ENCODE peak calls at places on chromosomes 12 and 14, in nine cellular contexts. One of them, this sample, is unnamed.

GRCh38 chr14:68210729-68211299 is 391.2 kb downstream of the RAD51B start:
- DNase-seq in AG10803: peak; percentile 96
- DNase-seq in CD8-positive, alpha-beta memory T cell: peak; percentile 28
- DNase-seq in caudate nucleus: no peak
- DNase-seq in hepatocyte: peak; percentile 25
- DNase-seq in nucleus accumbens: no peak
- DNase-seq in esophagus squamous epithelium: no peak
- DNase-seq in lower lobe of right lung: no peak
- DNase-seq in CD8-positive, alpha-beta T cell: peak; percentile 34
- DNase-seq in this sample: no peak

GRCh38 chr14:81565441-81566290 is 32.0 kb upstream of the SEL1L start:
- DNase-seq in AG10803: peak; percentile 8
- DNase-seq in CD8-positive, alpha-beta memory T cell: no peak
- DNase-seq in caudate nucleus: no peak
- DNase-seq in hepatocyte: peak; percentile 65
- DNase-seq in nucleus accumbens: no peak
- DNase-seq in esophagus squamous epithelium: no peak
- DNase-seq in lower lobe of right lung: no peak
- DNase-seq in CD8-positive, alpha-beta T cell: no peak
- DNase-seq in this sample: peak; percentile 71

GRCh38 chr12:50365709-50366406 is 30.6 kb downstream of the FAM186A start:
- DNase-seq in AG10803: no peak
- DNase-seq in CD8-positive, alpha-beta memory T cell: no peak
- DNase-seq in caudate nucleus: no peak
- DNase-seq in hepatocyte: no peak
- DNase-seq in nucleus accumbens: no peak
- DNase-seq in esophagus squamous epithelium: no peak
- DNase-seq in lower lobe of right lung: no peak
- DNase-seq in CD8-positive, alpha-beta T cell: no peak
- DNase-seq in this sample: no peak

GRCh38 chr12:96398422-96399080 is 1.7 kb downstream of the CDK17 start:
- DNase-seq in AG10803: no peak
- DNase-seq in CD8-positive, alpha-beta memory T cell: no peak
- DNase-seq in caudate nucleus: no peak
- DNase-seq in hepatocyte: no peak
- DNase-seq in nucleus accumbens: no peak
- DNase-seq in esophagus squamous epithelium: no peak
- DNase-seq in lower lobe of right lung: no peak
- DNase-seq in CD8-positive, alpha-beta T cell: no peak
- DNase-seq in this sample: no peak

GRCh38 chr12:5171701-5172100 is 128.0 kb downstream of the KCNA5 start:
- DNase-seq in AG10803: peak; percentile 76
- DNase-seq in CD8-positive, alpha-beta memory T cell: no peak
- DNase-seq in caudate nucleus: no peak
- DNase-seq in hepatocyte: peak; percentile 71
- DNase-seq in nucleus accumbens: no peak
- DNase-seq in esophagus squamous epithelium: no peak
- DNase-seq in lower lobe of right lung: no peak
- DNase-seq in CD8-positive, alpha-beta T cell: no peak
- DNase-seq in this sample: peak; percentile 86

GRCh38 chr14:98890556-98891340 is 381.2 kb downstream of the BCL11B start:
- DNase-seq in AG10803: no peak
- DNase-seq in CD8-positive, alpha-beta memory T cell: no peak
- DNase-seq in caudate nucleus: no peak
- DNase-seq in hepatocyte: peak; percentile 70
- DNase-seq in nucleus accumbens: no peak
- DNase-seq in esophagus squamous epithelium: no peak
- DNase-seq in lower lobe of right lung: no peak
- DNase-seq in CD8-positive, alpha-beta T cell: no peak
- DNase-seq in this sample: no peak

GRCh38 chr12:101939856-101940265 is 62.5 kb downstream of the DRAM1 start:
- DNase-seq in AG10803: peak; percentile 84
- DNase-seq in CD8-positive, alpha-beta memory T cell: peak; percentile 54
- DNase-seq in caudate nucleus: no peak
- DNase-seq in hepatocyte: peak; percentile 87
- DNase-seq in nucleus accumbens: no peak
- DNase-seq in esophagus squamous epithelium: no peak
- DNase-seq in lower lobe of right lung: no peak
- DNase-seq in CD8-positive, alpha-beta T cell: peak; percentile 53
- DNase-seq in this sample: peak; percentile 86

GRCh38 chr12:52293926-52294325 is 2.6 kb upstream of the KRT81 start:
- DNase-seq in AG10803: no peak
- DNase-seq in CD8-positive, alpha-beta memory T cell: no peak
- DNase-seq in caudate nucleus: no peak
- DNase-seq in hepatocyte: no peak
- DNase-seq in nucleus accumbens: no peak
- DNase-seq in esophagus squamous epithelium: no peak
- DNase-seq in lower lobe of right lung: no peak
- DNase-seq in CD8-positive, alpha-beta T cell: no peak
- DNase-seq in this sample: peak; percentile 23

GRCh38 chr12:5487971-5488955 is 56.4 kb downstream of the NTF3 start:
- DNase-seq in AG10803: peak; percentile 76
- DNase-seq in CD8-positive, alpha-beta memory T cell: no peak
- DNase-seq in caudate nucleus: no peak
- DNase-seq in hepatocyte: no peak
- DNase-seq in nucleus accumbens: no peak
- DNase-seq in esophagus squamous epithelium: no peak
- DNase-seq in lower lobe of right lung: no peak
- DNase-seq in CD8-positive, alpha-beta T cell: no peak
- DNase-seq in this sample: no peak

GRCh38 chr12:54159140-54159539 is 29.6 kb downstream of the SMUG1 start:
- DNase-seq in AG10803: no peak
- DNase-seq in CD8-positive, alpha-beta memory T cell: no peak
- DNase-seq in caudate nucleus: peak; percentile 8
- DNase-seq in hepatocyte: peak; percentile 75
- DNase-seq in nucleus accumbens: no peak
- DNase-seq in esophagus squamous epithelium: no peak
- DNase-seq in lower lobe of right lung: no peak
- DNase-seq in CD8-positive, alpha-beta T cell: no peak
- DNase-seq in this sample: peak; percentile 98

GRCh38 chr14:85024931-85025330 is 505.0 kb upstream of the FLRT2 start:
- DNase-seq in AG10803: peak; percentile 9
- DNase-seq in CD8-positive, alpha-beta memory T cell: no peak
- DNase-seq in caudate nucleus: no peak
- DNase-seq in hepatocyte: no peak
- DNase-seq in nucleus accumbens: no peak
- DNase-seq in esophagus squamous epithelium: no peak
- DNase-seq in lower lobe of right lung: no peak
- DNase-seq in CD8-positive, alpha-beta T cell: no peak
- DNase-seq in this sample: no peak

GRCh38 chr14:61430066-61430757 is 108.8 kb downstream of the PRKCH start:
- DNase-seq in AG10803: no peak
- DNase-seq in CD8-positive, alpha-beta memory T cell: no peak
- DNase-seq in caudate nucleus: no peak
- DNase-seq in hepatocyte: no peak
- DNase-seq in nucleus accumbens: no peak
- DNase-seq in esophagus squamous epithelium: no peak
- DNase-seq in lower lobe of right lung: no peak
- DNase-seq in CD8-positive, alpha-beta T cell: no peak
- DNase-seq in this sample: peak; percentile 27

GRCh38 chr12:44375694-44376093 is 500.4 kb downstream of the NELL2 start:
- DNase-seq in AG10803: no peak
- DNase-seq in CD8-positive, alpha-beta memory T cell: no peak
- DNase-seq in caudate nucleus: no peak
- DNase-seq in hepatocyte: no peak
- DNase-seq in nucleus accumbens: no peak
- DNase-seq in esophagus squamous epithelium: no peak
- DNase-seq in lower lobe of right lung: no peak
- DNase-seq in CD8-positive, alpha-beta T cell: no peak
- DNase-seq in this sample: no peak

GRCh38 chr12:15842106-15842505 is 40.1 kb upstream of the STRAP start:
- DNase-seq in AG10803: peak; percentile 79
- DNase-seq in CD8-positive, alpha-beta memory T cell: no peak
- DNase-seq in caudate nucleus: no peak
- DNase-seq in hepatocyte: no peak
- DNase-seq in nucleus accumbens: no peak
- DNase-seq in esophagus squamous epithelium: no peak
- DNase-seq in lower lobe of right lung: no peak
- DNase-seq in CD8-positive, alpha-beta T cell: no peak
- DNase-seq in this sample: no peak

GRCh38 chr14:23146980-23147379 is 27.9 kb upstream of the CEBPE start:
- DNase-seq in AG10803: no peak
- DNase-seq in CD8-positive, alpha-beta memory T cell: no peak
- DNase-seq in caudate nucleus: no peak
- DNase-seq in hepatocyte: no peak
- DNase-seq in nucleus accumbens: no peak
- DNase-seq in esophagus squamous epithelium: no peak
- DNase-seq in lower lobe of right lung: no peak
- DNase-seq in CD8-positive, alpha-beta T cell: no peak
- DNase-seq in this sample: no peak

GRCh38 chr12:81329088-81329487 is 251.2 kb downstream of the ACSS3 start:
- DNase-seq in AG10803: peak; percentile 4
- DNase-seq in CD8-positive, alpha-beta memory T cell: no peak
- DNase-seq in caudate nucleus: no peak
- DNase-seq in hepatocyte: peak; percentile 12
- DNase-seq in nucleus accumbens: no peak
- DNase-seq in esophagus squamous epithelium: no peak
- DNase-seq in lower lobe of right lung: no peak
- DNase-seq in CD8-positive, alpha-beta T cell: no peak
- DNase-seq in this sample: peak; percentile 84

GRCh38 chr12:74412607-74413230 is 124.9 kb upstream of the ATXN7L3B start:
- DNase-seq in AG10803: peak; percentile 0
- DNase-seq in CD8-positive, alpha-beta memory T cell: no peak
- DNase-seq in caudate nucleus: no peak
- DNase-seq in hepatocyte: peak; percentile 28
- DNase-seq in nucleus accumbens: no peak
- DNase-seq in esophagus squamous epithelium: no peak
- DNase-seq in lower lobe of right lung: no peak
- DNase-seq in CD8-positive, alpha-beta T cell: no peak
- DNase-seq in this sample: no peak

GRCh38 chr14:27660683-27661082 is 1062.8 kb upstream of the NOVA1 start:
- DNase-seq in AG10803: no peak
- DNase-seq in CD8-positive, alpha-beta memory T cell: no peak
- DNase-seq in caudate nucleus: no peak
- DNase-seq in hepatocyte: no peak
- DNase-seq in nucleus accumbens: no peak
- DNase-seq in esophagus squamous epithelium: no peak
- DNase-seq in lower lobe of right lung: no peak
- DNase-seq in CD8-positive, alpha-beta T cell: no peak
- DNase-seq in this sample: no peak

GRCh38 chr12:64269161-64269560 is 47.1 kb upstream of the KICS2 start:
- DNase-seq in AG10803: no peak
- DNase-seq in CD8-positive, alpha-beta memory T cell: no peak
- DNase-seq in caudate nucleus: no peak
- DNase-seq in hepatocyte: no peak
- DNase-seq in nucleus accumbens: no peak
- DNase-seq in esophagus squamous epithelium: no peak
- DNase-seq in lower lobe of right lung: no peak
- DNase-seq in CD8-positive, alpha-beta T cell: no peak
- DNase-seq in this sample: no peak

GRCh38 chr12:105226219-105226618 is 9.8 kb downstream of the APPL2 start:
- DNase-seq in AG10803: peak; percentile 98
- DNase-seq in CD8-positive, alpha-beta memory T cell: peak; percentile 28
- DNase-seq in caudate nucleus: peak; percentile 55
- DNase-seq in hepatocyte: no peak
- DNase-seq in nucleus accumbens: peak; percentile 53
- DNase-seq in esophagus squamous epithelium: no peak
- DNase-seq in lower lobe of right lung: no peak
- DNase-seq in CD8-positive, alpha-beta T cell: peak; percentile 23
- DNase-seq in this sample: no peak

GRCh38 chr12:12529783-12530421 is 32.8 kb downstream of the DUSP16 start:
- DNase-seq in AG10803: no peak
- DNase-seq in CD8-positive, alpha-beta memory T cell: no peak
- DNase-seq in caudate nucleus: no peak
- DNase-seq in hepatocyte: no peak
- DNase-seq in nucleus accumbens: no peak
- DNase-seq in esophagus squamous epithelium: no peak
- DNase-seq in lower lobe of right lung: no peak
- DNase-seq in CD8-positive, alpha-beta T cell: no peak
- DNase-seq in this sample: no peak

GRCh38 chr12:97921957-97922722 is 459.5 kb downstream of the RMST start:
- DNase-seq in AG10803: peak; percentile 84
- DNase-seq in CD8-positive, alpha-beta memory T cell: no peak
- DNase-seq in caudate nucleus: no peak
- DNase-seq in hepatocyte: no peak
- DNase-seq in nucleus accumbens: no peak
- DNase-seq in esophagus squamous epithelium: no peak
- DNase-seq in lower lobe of right lung: no peak
- DNase-seq in CD8-positive, alpha-beta T cell: no peak
- DNase-seq in this sample: no peak

GRCh38 chr14:100028990-100029677 is 36.1 kb upstream of the EVL start:
- DNase-seq in AG10803: peak; percentile 12
- DNase-seq in CD8-positive, alpha-beta memory T cell: no peak
- DNase-seq in caudate nucleus: no peak
- DNase-seq in hepatocyte: no peak
- DNase-seq in nucleus accumbens: no peak
- DNase-seq in esophagus squamous epithelium: no peak
- DNase-seq in lower lobe of right lung: no peak
- DNase-seq in CD8-positive, alpha-beta T cell: no peak
- DNase-seq in this sample: no peak

GRCh38 chr12:120791669-120792176 is 66.1 kb downstream of the ACADS start:
- DNase-seq in AG10803: no peak
- DNase-seq in CD8-positive, alpha-beta memory T cell: no peak
- DNase-seq in caudate nucleus: no peak
- DNase-seq in hepatocyte: no peak
- DNase-seq in nucleus accumbens: no peak
- DNase-seq in esophagus squamous epithelium: no peak
- DNase-seq in lower lobe of right lung: no peak
- DNase-seq in CD8-positive, alpha-beta T cell: no peak
- DNase-seq in this sample: no peak

GRCh38 chr12:108832730-108833354 is 24.5 kb downstream of the SSH1 start:
- DNase-seq in AG10803: peak; percentile 97
- DNase-seq in CD8-positive, alpha-beta memory T cell: no peak
- DNase-seq in caudate nucleus: no peak
- DNase-seq in hepatocyte: no peak
- DNase-seq in nucleus accumbens: no peak
- DNase-seq in esophagus squamous epithelium: no peak
- DNase-seq in lower lobe of right lung: peak; percentile 36
- DNase-seq in CD8-positive, alpha-beta T cell: no peak
- DNase-seq in this sample: no peak

GRCh38 chr12:26668847-26669246 is 164.1 kb downstream of the ITPR2 start:
- DNase-seq in AG10803: no peak
- DNase-seq in CD8-positive, alpha-beta memory T cell: no peak
- DNase-seq in caudate nucleus: no peak
- DNase-seq in hepatocyte: no peak
- DNase-seq in nucleus accumbens: no peak
- DNase-seq in esophagus squamous epithelium: no peak
- DNase-seq in lower lobe of right lung: no peak
- DNase-seq in CD8-positive, alpha-beta T cell: no peak
- DNase-seq in this sample: no peak

GRCh38 chr14:61034416-61035100 is 53.5 kb downstream of the SLC38A6 start:
- DNase-seq in AG10803: no peak
- DNase-seq in CD8-positive, alpha-beta memory T cell: no peak
- DNase-seq in caudate nucleus: no peak
- DNase-seq in hepatocyte: no peak
- DNase-seq in nucleus accumbens: no peak
- DNase-seq in esophagus squamous epithelium: no peak
- DNase-seq in lower lobe of right lung: peak; percentile 41
- DNase-seq in CD8-positive, alpha-beta T cell: no peak
- DNase-seq in this sample: no peak

GRCh38 chr12:95319694-95320331 is 102.2 kb downstream of the VEZT start:
- DNase-seq in AG10803: no peak
- DNase-seq in CD8-positive, alpha-beta memory T cell: no peak
- DNase-seq in caudate nucleus: no peak
- DNase-seq in hepatocyte: no peak
- DNase-seq in nucleus accumbens: no peak
- DNase-seq in esophagus squamous epithelium: no peak
- DNase-seq in lower lobe of right lung: no peak
- DNase-seq in CD8-positive, alpha-beta T cell: no peak
- DNase-seq in this sample: no peak

GRCh38 chr12:70068743-70069142 is 174.5 kb upstream of the CNOT2 start:
- DNase-seq in AG10803: no peak
- DNase-seq in CD8-positive, alpha-beta memory T cell: no peak
- DNase-seq in caudate nucleus: no peak
- DNase-seq in hepatocyte: no peak
- DNase-seq in nucleus accumbens: no peak
- DNase-seq in esophagus squamous epithelium: no peak
- DNase-seq in lower lobe of right lung: no peak
- DNase-seq in CD8-positive, alpha-beta T cell: no peak
- DNase-seq in this sample: no peak

GRCh38 chr12:105084251-105085250 is at the start of gene ALDH1L2:
- DNase-seq in AG10803: peak; percentile 95
- DNase-seq in CD8-positive, alpha-beta memory T cell: no peak
- DNase-seq in caudate nucleus: peak; percentile 36
- DNase-seq in hepatocyte: peak; percentile 84
- DNase-seq in nucleus accumbens: peak; percentile 72
- DNase-seq in esophagus squamous epithelium: peak; percentile 16
- DNase-seq in lower lobe of right lung: peak; percentile 89
- DNase-seq in CD8-positive, alpha-beta T cell: peak; percentile 28
- DNase-seq in this sample: peak; percentile 100

GRCh38 chr12:126051611-126052107 is 986.4 kb downstream of the AACS start:
- DNase-seq in AG10803: peak; percentile 6
- DNase-seq in CD8-positive, alpha-beta memory T cell: no peak
- DNase-seq in caudate nucleus: no peak
- DNase-seq in hepatocyte: no peak
- DNase-seq in nucleus accumbens: no peak
- DNase-seq in esophagus squamous epithelium: no peak
- DNase-seq in lower lobe of right lung: no peak
- DNase-seq in CD8-positive, alpha-beta T cell: no peak
- DNase-seq in this sample: no peak

This sample was measured in endodermal cell.